ENCODE peak calls at places on chromosomes 2 and 18, in six cellular contexts. I is cardiac muscle cell, N is dorsolateral prefrontal cortex, V is prostate gland, Q is GM23338, E is endothelial cell of umbilical vein. P is an unnamed sample.
A peak's percentile ranks its signal among the peaks of the same experiment; 100 is the strongest.

GRCh38 chr2:24708537-24709152 is 84.5 kb downstream of the PTRHD1 start:
- DNase-seq in Q (no peak), N (no peak), I (no peak), E (peak; percentile 12), V (no peak), P (no peak)

GRCh38 chr18:55328301-55328700 is 259.7 kb downstream of the TCF4 start:
- DNase-seq in Q (no peak), I (no peak), N (no peak), E (peak; percentile 96), V (no peak), P (no peak)

GRCh38 chr2:108988076-108988795 is 784 bp downstream of the EDAR start:
- DNase-seq in Q (no peak), I (no peak), E (no peak), N (no peak), V (no peak), P (no peak)

GRCh38 chr2:234403751-234404150 is 93.1 kb downstream of the ARL4C start:
- DNase-seq in V (no peak), N (no peak), Q (no peak), I (no peak), E (no peak), P (no peak)

GRCh38 chr2:100606740-100607343 is 44.0 kb downstream of the PDCL3 start:
- DNase-seq in N (no peak), I (peak; percentile 36), Q (peak; percentile 74), E (peak; percentile 47), V (no peak), P (no peak)

GRCh38 chr2:155256803-155257202 is 558.3 kb downstream of the KCNJ3 start:
- DNase-seq in N (no peak), Q (peak; percentile 65), E (no peak), I (no peak), V (no peak), P (no peak)

GRCh38 chr2:43209204-43209717 is 17.1 kb downstream of the ZFP36L2 start:
- DNase-seq in I (no peak), Q (no peak), N (no peak), V (no peak), E (no peak), P (no peak)

GRCh38 chr2:199757466-199757865 is 93.5 kb downstream of the FTCDNL1 start:
- DNase-seq in V (peak; percentile 67), Q (no peak), I (no peak), N (peak; percentile 96), E (no peak), P (peak; percentile 81)

GRCh38 chr18:28177828-28178635 is 1.1 kb upstream of the CDH2 start:
- DNase-seq in Q (peak; percentile 82), E (peak; percentile 46), V (peak; percentile 10), I (peak; percentile 89), N (peak; percentile 62), P (peak; percentile 10)

GRCh38 chr2:86300496-86300895 is 36.9 kb downstream of the REEP1 start:
- DNase-seq in I (no peak), E (no peak), N (no peak), Q (no peak), V (no peak), P (no peak)

GRCh38 chr18:79393626-79394401 is 1.9 kb upstream of the NFATC1 start:
- DNase-seq in Q (peak; percentile 76), E (peak; percentile 94), V (peak; percentile 71), I (peak; percentile 69), N (peak; percentile 59), P (no peak)

GRCh38 chr18:36392888-36393287 is 95.4 kb downstream of the FHOD3 start:
- DNase-seq in I (no peak), E (no peak), V (no peak), Q (no peak), N (no peak), P (no peak)

GRCh38 chr18:36389811-36390581 is 92.5 kb downstream of the FHOD3 start:
- DNase-seq in Q (no peak), V (no peak), N (no peak), I (peak; percentile 47), E (no peak), P (no peak)

GRCh38 chr18:36389027-36389426 is 91.5 kb downstream of the FHOD3 start:
- DNase-seq in V (no peak), N (no peak), Q (no peak), E (no peak), I (no peak), P (no peak)

GRCh38 chr18:36392163-36392887 is 94.8 kb downstream of the FHOD3 start:
- DNase-seq in V (no peak), N (no peak), E (no peak), I (peak; percentile 29), Q (no peak), P (no peak)

DNA sequence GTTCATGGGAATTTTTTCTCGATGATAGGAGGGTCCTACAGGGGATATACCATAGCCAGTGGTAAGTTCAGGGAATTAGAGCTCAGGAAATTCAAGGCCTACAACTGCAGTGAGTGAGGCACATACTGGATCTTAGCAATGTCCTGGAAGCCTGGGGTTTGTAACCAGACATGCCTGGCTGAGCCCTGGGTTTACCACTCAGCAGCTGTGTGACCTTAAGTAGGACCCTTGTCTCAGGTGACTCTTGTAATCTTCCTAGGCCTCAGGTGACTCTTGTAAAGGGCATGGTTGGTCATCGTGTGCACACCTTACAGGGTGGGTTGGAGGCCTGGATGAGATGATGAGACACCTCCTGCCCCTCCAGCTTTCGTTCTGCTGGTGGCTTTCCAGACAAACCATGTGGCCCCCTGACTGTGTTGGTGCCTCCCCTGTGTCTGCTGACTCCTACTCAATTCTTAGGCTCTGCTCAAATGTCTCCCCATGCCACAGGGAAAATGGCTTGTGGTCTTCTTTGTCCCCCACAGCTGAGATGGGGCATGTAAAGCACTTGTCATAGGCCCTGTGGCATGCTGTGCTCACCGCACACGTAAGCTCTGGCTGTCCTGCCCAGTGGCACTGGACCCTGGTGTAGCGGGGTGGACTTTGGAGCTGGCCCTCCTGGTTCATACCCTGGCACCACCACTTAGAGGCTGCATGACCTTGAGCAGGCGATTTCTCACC is 94.1 kb downstream of the FHOD3 start:
- DNase-seq in Q (no peak), N (no peak), E (no peak), V (no peak), I (no peak), P (no peak)
- H3K27ac ChIP-seq in Q (no peak overlapping the region), N (no peak overlapping the region), E (no peak overlapping the region), V (no peak overlapping the region), I (peak overlapping the region; percentile 85), P (no peak overlapping the region)

DNA sequence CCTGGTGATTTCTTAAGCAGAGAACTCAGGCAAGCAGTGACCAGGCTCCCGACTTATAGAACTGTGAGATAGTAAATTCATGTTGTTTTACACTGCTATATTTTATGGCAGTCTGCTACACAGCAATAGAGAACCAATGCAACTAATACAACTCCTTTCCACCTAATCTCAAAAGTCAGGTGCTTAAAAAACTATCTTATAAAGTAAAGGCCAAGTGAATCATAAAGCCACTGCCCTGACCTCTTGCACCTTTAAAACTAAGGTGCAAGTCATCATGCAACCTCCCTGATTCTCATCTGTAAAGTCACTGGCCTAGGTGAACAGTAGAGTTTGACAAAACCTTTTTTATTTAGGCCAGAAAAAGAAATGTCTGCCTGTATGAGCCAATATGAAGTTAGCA is 95.2 kb upstream of the GLS start:
- DNase-seq in E (no peak), V (no peak), I (no peak), N (no peak), Q (no peak), P (no peak)
- H3K27ac ChIP-seq in E (no peak overlapping the region), V (no peak overlapping the region), I (no peak overlapping the region), N (no peak overlapping the region), Q (no peak overlapping the region), P (no peak overlapping the region)

GRCh38 chr18:24959100-24959499 is 392.9 kb downstream of the ZNF521 start:
- DNase-seq in N (no peak), Q (no peak), E (no peak), I (peak; percentile 40), V (no peak), P (no peak)

DNA sequence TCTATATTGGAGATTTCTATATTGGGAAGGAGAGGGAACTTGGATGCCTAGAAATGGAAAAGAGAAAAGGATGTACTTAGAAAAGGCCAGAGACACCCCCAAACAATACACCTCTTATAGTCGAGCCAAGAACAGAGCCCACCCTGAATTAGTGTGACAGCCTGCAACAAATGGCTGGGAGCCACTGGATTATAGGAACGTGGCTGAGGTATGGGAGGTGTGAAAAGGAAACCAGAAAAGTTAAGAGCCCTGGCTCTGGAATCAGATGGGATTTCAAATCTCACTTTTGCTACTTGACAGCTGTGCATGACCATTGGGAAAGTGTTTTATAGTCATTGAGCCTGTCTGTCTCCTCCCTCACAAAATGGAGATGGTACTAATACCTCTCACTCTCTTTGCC is 394.0 kb downstream of the ZNF521 start:
- DNase-seq in E (no peak), I (peak; percentile 31), V (no peak), Q (no peak), N (no peak), P (no peak)
- H3K27ac ChIP-seq in E (no peak overlapping the region), I (no peak overlapping the region), V (no peak overlapping the region), Q (no peak overlapping the region), N (no peak overlapping the region), P (no peak overlapping the region)

DNA sequence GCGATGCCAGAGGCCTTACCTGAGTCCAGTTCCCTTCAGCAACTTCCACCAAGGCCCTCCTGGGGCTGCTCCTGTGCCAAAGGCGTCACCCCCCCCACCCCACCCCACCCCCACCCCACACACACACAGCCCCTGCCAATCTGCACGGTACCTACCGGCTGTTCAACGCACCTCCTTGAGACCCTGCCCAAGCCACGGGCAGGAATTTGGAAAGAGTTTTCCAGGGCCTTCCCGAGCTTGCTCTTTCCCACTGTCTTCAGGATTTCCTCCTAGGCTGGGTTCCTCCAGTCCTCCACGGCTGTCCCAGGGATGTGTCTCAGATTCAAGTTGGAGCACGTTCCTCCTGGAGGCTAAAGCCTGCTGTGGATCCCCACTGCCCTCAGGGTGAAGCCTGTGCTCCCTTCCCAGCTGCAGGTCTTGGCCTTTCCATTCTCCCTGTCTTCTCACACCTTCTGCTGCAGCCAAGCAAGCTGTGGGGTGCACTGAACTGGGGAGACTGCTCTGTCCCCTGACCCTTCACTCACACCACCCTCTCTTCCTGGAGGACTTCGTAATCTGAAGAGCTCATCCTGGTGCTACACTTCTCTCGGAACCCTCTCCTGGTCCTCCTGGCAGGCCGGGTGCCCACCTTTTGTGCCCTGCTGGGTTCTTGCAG is 54.8 kb upstream of the HS6ST1 start:
- DNase-seq in Q (no peak), I (no peak), E (no peak), N (no peak), V (no peak), P (no peak)
- H3K27ac ChIP-seq in Q (no peak overlapping the region), I (no peak overlapping the region), E (no peak overlapping the region), N (no peak overlapping the region), V (peak overlapping the region; percentile 45), P (no peak overlapping the region)

DNA sequence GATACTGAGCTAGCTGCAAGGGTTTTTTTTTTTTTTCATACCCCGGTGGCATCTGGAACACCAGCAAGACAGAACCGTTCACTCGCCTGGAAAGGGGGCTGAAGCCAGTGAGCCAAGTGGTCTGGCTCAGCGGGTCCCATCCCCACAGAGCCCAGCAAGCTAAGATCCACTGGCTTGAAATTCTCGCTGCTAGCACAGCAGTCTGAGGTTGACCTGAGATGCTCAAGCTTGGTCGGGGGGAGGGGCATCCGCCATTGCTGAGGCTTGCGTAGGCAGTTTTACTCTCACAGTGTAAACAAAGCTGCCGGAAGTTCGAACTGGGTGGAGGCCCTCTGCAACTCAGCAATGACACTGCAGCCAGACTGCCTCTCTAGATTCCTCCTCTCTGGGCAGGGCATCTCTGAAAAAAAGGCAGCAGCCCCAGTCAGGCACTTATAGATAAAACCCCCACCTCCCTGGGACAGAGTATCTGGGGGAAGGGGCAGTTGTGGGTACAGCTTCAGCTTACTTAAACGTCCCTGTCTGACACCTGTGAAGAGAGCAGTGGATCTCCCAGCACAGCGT is 5.1 kb upstream of the MIB1 start:
- DNase-seq in V (no peak), I (no peak), N (no peak), Q (peak; percentile 90), E (peak; percentile 27), P (no peak)
- H3K27ac ChIP-seq in V (no peak overlapping the region), I (no peak overlapping the region), N (no peak overlapping the region), Q (peak overlapping the region; percentile 90), E (no peak overlapping the region), P (no peak overlapping the region)